ENCODE peak calls at places on chromosomes 11 and 22, in ten cellular contexts. V is uterus, I is upper lobe of right lung, K is transverse colon, Y is IMR-90, F is heart left ventricle, L is fibroblast of the aortic adventitia, M is endothelial cell of umbilical vein, H is tibial artery, J is right lobe of liver. E is an unnamed sample.
A peak's percentile ranks its signal among the peaks of the same experiment; 100 is the strongest.

GRCh38 chr11:44709966-44710365 is 16.8 kb upstream of the TSPAN18 start:
- DNase-seq in J (no peak), H (no peak), Y (peak; percentile 27), M (peak; percentile 59), V (no peak), K (no peak), I (no peak), L (no peak), F (no peak), E (no peak)

GRCh38 chr22:29266564-29267461 is 968 bp downstream of the RHBDD3 start:
- DNase-seq in M (peak; percentile 20), V (no peak), Y (peak; percentile 11), L (peak; percentile 21), H (no peak), K (no peak), F (no peak), I (peak; percentile 58), J (no peak), E (no peak)

GRCh38 chr22:20852076-20852475 is 6.5 kb downstream of the PI4KA start:
- DNase-seq in V (no peak), Y (no peak), H (no peak), I (no peak), J (peak; percentile 4), L (no peak), M (no peak), F (no peak), K (no peak), E (no peak)

GRCh38 chr11:35682230-35683195 is 19.9 kb downstream of the TRIM44 start:
- DNase-seq in H (no peak), J (no peak), F (no peak), I (no peak), Y (no peak), V (no peak), L (peak; percentile 17), K (peak; percentile 41), M (peak; percentile 10), E (no peak)

GRCh38 chr11:122852071-122852831 is 14.0 kb downstream of the CRTAM start:
- DNase-seq in Y (peak; percentile 53), V (no peak), M (no peak), F (no peak), L (peak; percentile 10), J (no peak), H (no peak), I (no peak), K (no peak), E (no peak)

GRCh38 chr11:3855808-3856491 is 486 bp downstream of the STIM1 start:
- DNase-seq in V (peak; percentile 48), L (no peak), I (peak; percentile 87), F (peak; percentile 77), J (peak; percentile 82), Y (no peak), M (peak; percentile 46), K (peak; percentile 57), H (peak; percentile 54), E (no peak)

GRCh38 chr11:116640641-116641402 is 132.0 kb downstream of the BUD13 start:
- DNase-seq in L (no peak), F (no peak), H (no peak), V (no peak), K (no peak), Y (no peak), J (no peak), I (no peak), M (no peak), E (no peak)

GRCh38 chr22:44023404-44024287 is 456 bp upstream of the PARVB start:
- DNase-seq in I (peak; percentile 77), Y (peak; percentile 12), V (peak; percentile 42), M (peak; percentile 51), K (peak; percentile 50), H (no peak), F (peak; percentile 84), J (peak; percentile 64), L (peak; percentile 27), E (no peak)

GRCh38 chr11:74615988-74616387 is 23.6 kb downstream of the POLD3 start:
- DNase-seq in V (no peak), Y (peak; percentile 7), M (no peak), I (no peak), K (no peak), L (no peak), H (no peak), J (no peak), F (no peak), E (no peak)

GRCh38 chr22:31260474-31260856 is 31.8 kb downstream of the PIK3IP1 start:
- DNase-seq in V (no peak), M (no peak), L (no peak), F (no peak), Y (no peak), K (no peak), I (no peak), J (no peak), H (no peak), E (no peak)

GRCh38 chr11:98061858-98062257 is 958.9 kb upstream of the CNTN5 start:
- DNase-seq in I (no peak), H (no peak), Y (no peak), M (no peak), F (no peak), L (no peak), V (no peak), J (no peak), K (no peak), E (no peak)

GRCh38 chr11:44421090-44421675 is 111.2 kb upstream of the ALX4 start:
- DNase-seq in Y (no peak), L (no peak), F (no peak), K (no peak), H (no peak), M (no peak), V (no peak), J (no peak), I (no peak), E (no peak)

GRCh38 chr11:44989831-44990566 is 39.3 kb upstream of the TP53I11 start:
- DNase-seq in H (no peak), I (no peak), V (peak; percentile 32), M (no peak), Y (no peak), K (no peak), L (peak; percentile 25), J (no peak), F (peak; percentile 86), E (no peak)

GRCh38 chr11:8440649-8441048 is 153.4 kb downstream of the STK33 start:
- DNase-seq in L (no peak), F (no peak), J (no peak), H (no peak), M (no peak), V (no peak), Y (no peak), K (no peak), I (no peak), E (no peak)

DNA sequence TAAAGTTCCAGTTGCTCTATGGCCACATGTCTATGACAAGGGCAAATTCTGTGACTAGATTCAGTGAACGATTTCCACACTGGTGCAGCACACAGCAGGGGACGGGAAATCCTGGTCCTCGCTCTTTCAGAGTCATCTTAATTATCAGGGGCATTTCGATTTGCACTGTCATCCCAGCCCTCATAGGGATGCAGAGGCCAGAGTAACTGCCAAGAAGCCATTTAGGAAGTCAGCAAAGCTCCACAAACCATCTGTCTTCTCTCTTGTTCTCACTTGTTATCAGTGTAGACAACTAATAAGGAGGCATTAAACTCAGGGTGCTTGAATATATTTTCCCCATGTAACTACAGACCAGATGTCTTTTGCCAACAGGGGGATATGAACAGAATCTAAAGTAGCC is 151.7 kb downstream of the STK33 start:
- DNase-seq in K (no peak), L (no peak), V (no peak), H (no peak), J (no peak), Y (no peak), M (no peak), I (no peak), F (no peak), E (no peak)
- H3K4me3 ChIP-seq in K (no peak overlapping the region), L (no peak overlapping the region), V (no peak overlapping the region), H (no peak overlapping the region), J (no peak overlapping the region), Y (no peak overlapping the region), M (no peak overlapping the region), I (no peak overlapping the region), F (no peak overlapping the region), E (no peak overlapping the region)

GRCh38 chr22:50599816-50600454 is 658 bp upstream of the MAPK8IP2 start:
- DNase-seq in K (peak; percentile 49), V (peak; percentile 64), F (peak; percentile 86), I (no peak), Y (no peak), J (no peak), M (peak; percentile 26), L (peak; percentile 18), H (peak; percentile 27), E (no peak)

GRCh38 chr22:50600967-50601668 is 525 bp downstream of the MAPK8IP2 start:
- DNase-seq in H (peak; percentile 7), F (no peak), Y (no peak), L (no peak), I (no peak), V (no peak), J (no peak), M (no peak), K (no peak), E (no peak)

GRCh38 chr22:50602338-50602700 is 1.7 kb downstream of the MAPK8IP2 start:
- DNase-seq in J (no peak), I (no peak), V (no peak), K (no peak), F (no peak), H (no peak), Y (no peak), M (no peak), L (no peak), E (no peak)

GRCh38 chr22:50601669-50602337 is 1.2 kb downstream of the MAPK8IP2 start:
- DNase-seq in M (no peak), Y (no peak), L (no peak), V (no peak), H (no peak), I (no peak), F (no peak), K (no peak), J (no peak), E (no peak)

GRCh38 chr22:50600541-50600940 is at the start of gene MAPK8IP2:
- DNase-seq in H (peak; percentile 10), K (no peak), Y (no peak), V (no peak), L (no peak), I (no peak), F (no peak), J (no peak), M (no peak), E (no peak)
- TF ChIP-seq CTCF in H (no peak), K (no peak), Y (no peak), V (no peak), L (no peak), I (no peak), F (no peak), J (no peak), M (no peak), E (no peak)

GRCh38 chr11:102318469-102318868 is 1.2 kb downstream of the BIRC3 start:
- DNase-seq in K (peak; percentile 30), M (no peak), J (no peak), V (no peak), L (peak; percentile 26), F (no peak), I (no peak), Y (peak; percentile 48), H (no peak), E (no peak)
- H3K4me3 ChIP-seq in K (peak overlapping the region; percentile 65), M (no peak overlapping the region), J (peak overlapping the region; percentile 58), V (no peak overlapping the region), L (no peak overlapping the region), F (peak overlapping the region; percentile 69), I (peak overlapping the region; percentile 60), Y (no peak overlapping the region), H (peak overlapping the region; percentile 61), E (no peak overlapping the region)

DNA sequence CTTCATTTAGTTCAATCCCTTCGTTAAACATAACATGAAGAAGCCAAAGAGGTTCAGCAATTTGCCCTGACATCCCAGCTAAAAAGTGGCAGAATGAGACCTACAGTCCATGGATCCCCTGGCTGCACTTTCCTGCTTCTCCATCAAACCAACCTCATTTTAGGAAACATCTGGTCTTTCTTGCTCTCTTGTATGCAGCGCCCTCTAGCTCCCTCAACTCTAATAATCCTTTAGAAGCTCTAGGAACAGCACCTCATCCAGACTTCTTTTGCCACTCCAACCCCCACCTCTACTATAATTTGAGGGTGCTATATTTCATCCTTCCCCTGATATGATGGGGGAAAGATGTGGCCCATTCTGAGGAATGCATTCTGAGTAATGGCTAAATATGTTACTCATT is 7.4 kb downstream of the CNTF start:
- DNase-seq in V (no peak), H (no peak), L (peak; percentile 72), J (no peak), K (peak; percentile 28), F (no peak), I (no peak), M (peak; percentile 46), Y (peak; percentile 71), E (peak; percentile 29)
- TF ChIP-seq CTCF in V (no peak), H (peak; percentile 26), L (peak; percentile 72), J (peak; percentile 60), K (peak; percentile 50), F (peak; percentile 53), I (peak; percentile 50), M (peak; percentile 41), Y (peak; percentile 78), E (peak; percentile 76)

E was measured in AG09309.